ENCODE peak calls at places on chromosomes 4 and X, in seven cellular contexts. E, D, R, H, G, O and Q are unnamed samples.

GRCh38 chr4:80071643-80072606 is 1.1 kb downstream of the ANTXR2 start:
- DNase-seq in D (no peak), H (no peak), O (peak), G (peak), E (no peak), R (peak), Q (no peak)

GRCh38 chrX:106919932-106920452 is at the start of gene CLDN2:
- DNase-seq in E (no peak), G (peak), O (no peak), R (no peak), D (no peak), H (no peak), Q (no peak)

GRCh38 chr4:150237110-150237852 is 159.0 kb downstream of the DCLK2 start:
- DNase-seq in D (peak), E (peak), R (no peak), G (no peak), O (peak), H (peak), Q (peak)

GRCh38 chr4:93515208-93515607 is 313.3 kb upstream of the ATOH1 start:
- DNase-seq in G (no peak), H (no peak), R (no peak), E (no peak), O (no peak), D (no peak), Q (no peak)

GRCh38 chrX:74179071-74179470 is 124.9 kb upstream of the ZCCHC13 start:
- DNase-seq in R (no peak), O (peak), D (peak), E (peak), H (peak), G (no peak), Q (peak)

GRCh38 chr4:155900402-155900801 is 3.1 kb upstream of the TDO2 start:
- DNase-seq in E (peak), O (peak), R (no peak), G (no peak), H (peak), D (peak), Q (peak)

GRCh38 chr4:172830295-172830764 is 338.3 kb upstream of the GALNT7 start:
- DNase-seq in D (peak), E (peak), G (no peak), H (no peak), O (peak), R (no peak), Q (no peak)

GRCh38 chr4:67926485-67926884 is 36.8 kb downstream of the TMPRSS11A start:
- DNase-seq in E (no peak), G (no peak), H (no peak), D (no peak), O (no peak), R (no peak), Q (no peak)

GRCh38 chrX:48945517-48946348 is 11.7 kb downstream of the OTUD5 start:
- DNase-seq in H (no peak), R (no peak), G (peak), O (peak), D (peak), E (peak), Q (no peak)

GRCh38 chrX:137432609-137433008 is 133.3 kb upstream of the ZIC3 start:
- DNase-seq in D (no peak), R (no peak), H (no peak), O (no peak), E (peak), G (peak), Q (no peak)

GRCh38 chrX:2445662-2446623 is 54.8 kb downstream of the DHRSX start:
- DNase-seq in E (no peak), H (no peak), O (no peak), D (no peak), G (no peak), R (peak), Q (no peak)

GRCh38 chr4:121764702-121765367 is at the start of gene SMIM43:
- DNase-seq in R (no peak), O (peak), E (no peak), D (no peak), G (peak), H (no peak), Q (no peak)

GRCh38 chr4:139099366-139099982 is 77.5 kb downstream of the ELF2 start:
- DNase-seq in D (peak), G (peak), O (peak), R (peak), E (peak), H (no peak), Q (peak)

GRCh38 chr4:959338-960139 is 13.8 kb downstream of the DGKQ start:
- DNase-seq in H (no peak), D (no peak), E (no peak), O (no peak), R (peak), G (no peak), Q (no peak)

GRCh38 chr4:105548483-105548882 is 3.9 kb upstream of the ARHGEF38 start:
- DNase-seq in D (peak), O (no peak), E (peak), G (no peak), H (no peak), R (no peak), Q (no peak)

GRCh38 chr4:103915224-103915869 is 195.6 kb upstream of the TACR3 start:
- DNase-seq in H (no peak), G (no peak), O (peak), R (no peak), E (peak), D (peak), Q (no peak)

GRCh38 chr4:169404959-169405358 is 134.2 kb upstream of the SH3RF1 start:
- DNase-seq in G (peak), O (peak), D (peak), R (no peak), E (peak), H (no peak), Q (no peak)

GRCh38 chrX:3184176-3184930 is 143.1 kb downstream of the ARSF start:
- DNase-seq in G (no peak), E (peak), O (peak), R (no peak), D (peak), H (peak), Q (peak)

GRCh38 chrX:44784241-44784640 is 59.6 kb upstream of the DUSP21 start:
- DNase-seq in R (no peak), E (no peak), G (no peak), H (no peak), D (peak), O (no peak), Q (no peak)

GRCh38 chr4:159374749-159375535 is 272.1 kb downstream of the RAPGEF2 start:
- DNase-seq in R (no peak), D (no peak), G (no peak), E (no peak), O (peak), H (peak), Q (peak)

GRCh38 chrX:48834383-48834709 is 1.1 kb downstream of the PCSK1N start:
- DNase-seq in D (no peak), H (no peak), R (no peak), O (no peak), E (no peak), G (no peak), Q (no peak)

GRCh38 chrX:41827886-41828285 is 95.5 kb downstream of the CASK start:
- DNase-seq in G (no peak), R (no peak), E (no peak), H (no peak), D (peak), O (no peak), Q (no peak)

GRCh38 chr4:138832563-138832962 is 183.0 kb upstream of the NOCT start:
- DNase-seq in O (no peak), D (no peak), H (no peak), R (no peak), G (no peak), E (no peak), Q (no peak)

GRCh38 chr4:44629280-44629866 is 22.1 kb downstream of the YIPF7 start:
- DNase-seq in G (peak), R (no peak), O (peak), H (no peak), D (peak), E (peak), Q (peak)

GRCh38 chr4:10045481-10045880 is 24.2 kb upstream of the SLC2A9 start:
- DNase-seq in D (peak), O (peak), G (no peak), E (peak), H (no peak), R (no peak), Q (no peak)

GRCh38 chrX:52874661-52875060 is 6.8 kb upstream of the XAGE3 start:
- DNase-seq in R (no peak), G (no peak), E (no peak), H (no peak), D (no peak), O (no peak), Q (no peak)

GRCh38 chr4:137623013-137623412 is 90.7 kb upstream of the PCDH18 start:
- DNase-seq in D (no peak), G (no peak), O (peak), E (no peak), H (no peak), R (no peak), Q (no peak)

GRCh38 chr4:140254656-140255299 is 100.8 kb upstream of the MAML3 start:
- DNase-seq in G (no peak), E (peak), R (no peak), O (no peak), D (no peak), H (no peak), Q (no peak)

GRCh38 chr4:88230953-88231835 is 53.2 kb downstream of the PPM1K start:
- DNase-seq in H (no peak), D (peak), O (peak), R (no peak), E (no peak), G (no peak), Q (no peak)
- H3K4me3 ChIP-seq in H (peak), D (no peak), O (no peak), R (peak), E (no peak), G (no peak), Q (peak)

GRCh38 chrX:69031181-69031580 is 134.1 kb downstream of the PJA1 start:
- DNase-seq in R (no peak), D (peak), O (no peak), H (no peak), E (no peak), G (peak), Q (no peak)
- TF ChIP-seq CTCF in R (no peak), D (peak), O (peak), H (no peak), E (peak), G (peak), Q (peak)

GRCh38 chr4:4781936-4782754 is 77.3 kb upstream of the MSX1 start:
- DNase-seq in O (peak), R (no peak), G (no peak), E (peak), H (no peak), D (peak), Q (no peak)

GRCh38 chr4:4783847-4784246 is 75.6 kb upstream of the MSX1 start:
- DNase-seq in R (no peak), H (no peak), E (no peak), O (no peak), G (peak), D (no peak), Q (no peak)

GRCh38 chr4:4784379-4784778 is 75.1 kb upstream of the MSX1 start:
- DNase-seq in R (no peak), H (no peak), E (no peak), G (peak), D (no peak), O (no peak), Q (no peak)

GRCh38 chr4:4780634-4781287 is 78.7 kb upstream of the MSX1 start:
- DNase-seq in E (peak), R (no peak), H (no peak), G (no peak), O (peak), D (peak), Q (peak)

DNA sequence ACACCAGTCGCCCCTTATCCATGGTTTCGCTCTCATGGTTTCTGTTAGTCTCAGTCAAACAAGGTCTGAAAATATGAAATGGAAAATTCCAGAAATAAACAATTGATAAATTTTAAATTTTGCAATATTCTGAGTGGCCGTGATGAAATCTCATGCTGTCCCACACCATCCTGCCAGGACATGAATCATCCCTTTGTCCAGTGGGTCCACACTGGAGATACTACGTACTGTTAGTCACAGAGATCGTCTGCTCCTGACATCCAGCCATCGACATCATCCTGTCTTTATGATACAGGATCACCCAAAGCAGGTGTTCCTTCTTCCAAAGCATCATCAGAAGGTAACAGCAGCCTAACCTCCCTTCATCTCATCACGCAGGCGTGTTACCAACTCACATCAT is 76.5 kb upstream of the MSX1 start:
- DNase-seq in E (no peak), O (peak), H (no peak), R (no peak), D (peak), G (no peak), Q (no peak)
- H3K4me3 ChIP-seq in E (no peak), O (no peak), H (no peak), R (no peak), D (no peak), G (no peak), Q (no peak)

GRCh38 chr4:161952382-161952781 is 211.4 kb downstream of the FSTL5 start:
- DNase-seq in O (peak), D (no peak), G (no peak), R (no peak), H (no peak), E (no peak), Q (no peak)
- TF ChIP-seq CTCF in O (no peak), D (no peak), G (peak), R (no peak), H (no peak), E (no peak), Q (no peak)

DNA sequence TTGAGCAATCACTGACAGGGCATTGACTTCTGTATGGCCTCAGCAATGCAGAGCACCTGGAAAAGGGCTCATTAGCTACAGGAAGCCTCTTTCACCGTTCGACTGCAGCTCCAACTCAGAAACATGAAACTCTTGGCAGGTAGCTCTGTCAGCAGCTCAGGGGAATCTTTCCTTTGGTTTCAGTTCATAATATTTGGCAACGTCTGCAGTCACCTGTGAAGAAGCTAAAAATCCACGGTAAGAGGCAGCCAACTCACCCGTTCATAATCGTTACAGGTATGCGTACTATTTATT is 354.9 kb downstream of the CAMK2D start:
- DNase-seq in R (no peak), O (no peak), H (no peak), E (peak), D (no peak), G (no peak), Q (no peak)
- H3K4me3 ChIP-seq in R (no peak), O (no peak), H (no peak), E (no peak), D (no peak), G (no peak), Q (no peak)

DNA sequence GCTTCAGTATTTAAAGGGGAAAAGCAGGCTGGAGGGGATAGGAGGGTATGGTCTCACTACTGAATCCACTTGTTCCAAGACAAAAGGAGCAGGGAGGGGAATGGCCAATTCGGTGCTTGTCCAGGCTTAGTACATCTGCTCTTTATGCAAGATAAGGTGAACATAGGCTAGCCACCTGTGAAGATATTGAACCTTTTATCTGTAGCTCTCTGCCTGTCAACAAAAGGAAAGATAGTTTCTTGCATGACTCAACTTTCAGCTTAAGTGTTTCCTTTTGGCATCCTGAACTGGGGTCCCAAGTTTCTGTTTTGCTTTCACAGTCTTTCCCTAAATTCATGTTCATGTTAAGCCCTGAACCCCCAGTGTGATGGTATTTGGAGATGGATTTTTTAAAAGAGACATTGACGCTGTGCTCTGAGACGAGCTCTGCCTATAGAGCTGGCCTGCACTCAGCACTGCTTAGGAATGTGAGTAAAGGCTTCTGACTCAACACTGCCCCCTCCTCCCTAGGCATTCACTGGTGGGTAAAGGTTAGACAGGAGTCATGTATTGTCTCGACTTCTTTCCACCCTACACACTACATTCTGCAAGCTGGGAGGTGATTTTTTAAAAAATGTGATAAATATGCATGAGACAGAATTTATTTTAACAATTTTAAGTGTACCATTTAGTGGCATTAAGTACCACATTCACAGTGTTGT is 28.2 kb downstream of the FAM149A start:
- DNase-seq in G (peak), R (no peak), O (peak), H (no peak), E (peak), D (peak), Q (no peak)
- TF ChIP-seq CTCF in G (peak), R (no peak), O (peak), H (no peak), E (peak), D (no peak), Q (no peak)